ENCODE peak calls at places on chromosomes 12 and 14, in six cellular contexts. N is neuronal stem cell, X is IMR-90, Q is mesenchymal stem cell, C is H9, U is mesendoderm. T is an unnamed sample.

GRCh38 chr12:109725321-109726105 is 11.9 kb downstream of the FAM222A start:
- DNase-seq in N (no peak), X (no peak), Q (no peak), C (no peak), U (no peak), T (no peak)

GRCh38 chr12:9707864-9708808 is 24.8 kb downstream of the CLECL1 start:
- DNase-seq in N (peak; percentile 29), X (peak; percentile 65), Q (peak; percentile 62), C (peak; percentile 73), U (peak; percentile 67), T (no peak)

GRCh38 chr12:71857657-71858056 is 18.1 kb downstream of the TBC1D15 start:
- DNase-seq in N (no peak), X (no peak), Q (no peak), C (no peak), U (no peak), T (no peak)

GRCh38 chr12:3107071-3107583 is 29.9 kb downstream of the TSPAN9 start:
- DNase-seq in N (no peak), X (peak; percentile 63), Q (peak; percentile 47), C (peak; percentile 46), U (peak; percentile 73), T (no peak)

GRCh38 chr12:41967668-41968649 is 176.7 kb downstream of the GXYLT1 start:
- DNase-seq in N (peak; percentile 87), X (no peak), Q (peak; percentile 32), C (peak; percentile 77), U (peak; percentile 85), T (no peak)

GRCh38 chr14:100726467-100726811 is 253 bp upstream of the DLK1 start:
- DNase-seq in N (no peak), X (no peak), Q (no peak), C (no peak), U (no peak), T (no peak)

GRCh38 chr14:64706552-64707193 is 2.4 kb downstream of the PLEKHG3 start:
- DNase-seq in N (peak; percentile 75), X (no peak), Q (peak; percentile 75), C (peak; percentile 79), U (peak; percentile 71), T (no peak)

GRCh38 chr12:110744176-110744575 is 1.5 kb upstream of the PPP1CC start:
- DNase-seq in N (no peak), X (peak; percentile 41), Q (no peak), C (no peak), U (no peak), T (no peak)

GRCh38 chr14:66530526-66530925 is 22.6 kb downstream of the GPHN start:
- DNase-seq in N (no peak), X (no peak), Q (no peak), C (no peak), U (no peak), T (no peak)

GRCh38 chr12:47156167-47156736 is 76.5 kb upstream of the AMIGO2 start:
- DNase-seq in N (no peak), X (peak; percentile 52), Q (peak; percentile 78), C (no peak), U (peak; percentile 61), T (peak; percentile 7)

GRCh38 chr14:53375573-53375972 is 222.4 kb upstream of the DDHD1 start:
- DNase-seq in N (no peak), X (no peak), Q (no peak), C (no peak), U (no peak), T (no peak)

GRCh38 chr14:82500222-82500621 is 966.6 kb upstream of the SEL1L start:
- DNase-seq in N (no peak), X (no peak), Q (no peak), C (no peak), U (no peak), T (no peak)

GRCh38 chr12:22262309-22262708 is 72.2 kb downstream of the ST8SIA1 start:
- DNase-seq in N (no peak), X (no peak), Q (peak; percentile 42), C (peak; percentile 51), U (peak; percentile 26), T (no peak)

GRCh38 chr12:62436164-62436503 is 30.5 kb upstream of the MON2 start:
- DNase-seq in N (no peak), X (no peak), Q (no peak), C (no peak), U (no peak), T (no peak)

GRCh38 chr14:32711103-32711680 is 227.5 kb upstream of the NPAS3 start:
- DNase-seq in N (peak; percentile 39), X (peak; percentile 14), Q (peak; percentile 61), C (peak; percentile 25), U (peak; percentile 63), T (peak; percentile 77)

GRCh38 chr14:59630281-59630963 is 53.8 kb upstream of the CCDC175 start:
- DNase-seq in N (peak; percentile 53), X (no peak), Q (peak; percentile 1), C (peak; percentile 44), U (peak; percentile 34), T (peak; percentile 74)

GRCh38 chr12:55687746-55688145 is 20.0 kb downstream of the ITGA7 start:
- DNase-seq in N (no peak), X (no peak), Q (no peak), C (no peak), U (no peak), T (no peak)

GRCh38 chr12:68157295-68157871 is 2.2 kb downstream of the IFNG start:
- DNase-seq in N (no peak), X (no peak), Q (no peak), C (no peak), U (no peak), T (no peak)

GRCh38 chr12:990649-991349 is at the start of gene ERC1:
- DNase-seq in N (peak; percentile 85), X (peak; percentile 87), Q (peak; percentile 92), C (peak; percentile 88), U (peak; percentile 92), T (peak; percentile 86)
- H2BK120ac ChIP-seq in N (peak within 1 kb of the TSS; percentile 98), X (peak within 1 kb of the TSS; percentile 95), Q (peak within 1 kb of the TSS; percentile 95), C (no peak within 1 kb of the TSS), U (no peak within 1 kb of the TSS), T (peak within 1 kb of the TSS; percentile 78)

GRCh38 chr12:45648070-45648469 is 81.4 kb upstream of the ARID2 start:
- DNase-seq in N (no peak), X (no peak), Q (no peak), C (no peak), U (no peak), T (no peak)

GRCh38 chr12:45644521-45644920 is 85.0 kb upstream of the ARID2 start:
- DNase-seq in N (no peak), X (peak; percentile 71), Q (peak; percentile 15), C (no peak), U (no peak), T (no peak)

GRCh38 chr12:45651029-45651428 is 78.5 kb upstream of the ARID2 start:
- DNase-seq in N (no peak), X (no peak), Q (no peak), C (no peak), U (no peak), T (no peak)

DNA sequence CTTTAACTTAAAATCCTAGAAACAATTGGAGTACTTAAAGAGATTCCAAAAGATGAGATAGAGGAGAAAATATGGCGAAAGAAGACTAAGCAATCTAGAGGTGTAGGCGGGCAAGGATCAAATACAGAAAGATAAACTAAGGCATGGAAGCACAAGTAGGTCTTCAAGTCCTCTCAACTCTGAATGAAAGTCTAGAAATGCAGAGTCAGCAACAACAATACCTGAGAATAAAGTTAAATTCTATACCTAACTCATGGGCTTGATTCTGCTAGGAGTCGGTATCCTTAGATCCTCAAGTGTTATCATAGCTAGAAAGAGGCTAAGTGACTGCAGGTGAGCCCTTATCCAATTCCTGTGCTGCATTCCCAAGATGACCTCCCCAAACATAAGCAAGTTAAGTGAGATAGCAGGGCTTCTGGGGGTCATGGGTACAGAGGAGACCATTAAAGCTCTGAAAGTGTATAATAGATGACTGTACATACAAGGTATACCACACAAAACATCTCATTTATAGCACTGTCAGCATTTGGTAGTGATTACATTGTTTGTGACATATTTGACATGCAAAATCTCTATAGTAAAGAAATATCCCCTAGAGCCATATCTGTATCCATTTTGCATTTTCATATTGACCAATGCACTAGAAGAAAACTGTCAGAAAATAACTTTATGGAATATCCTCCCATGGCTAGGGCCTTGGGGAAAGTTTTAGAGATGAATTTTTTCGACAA is 82.5 kb upstream of the ARID2 start:
- DNase-seq in N (no peak), X (no peak), Q (no peak), C (no peak), U (no peak), T (no peak)
- H3K9ac ChIP-seq in N (no peak overlapping the region), X (no peak overlapping the region), Q (no peak overlapping the region), C (no peak overlapping the region), U (no peak overlapping the region), T (no peak overlapping the region)

GRCh38 chr12:129868566-129868965 is 35.3 kb downstream of the TMEM132D start:
- DNase-seq in N (no peak), X (no peak), Q (no peak), C (no peak), U (no peak), T (no peak)
- H3K18ac ChIP-seq in N (peak overlapping the region; percentile 4), X (no peak overlapping the region), Q (no peak overlapping the region), C (no peak overlapping the region), U (no peak overlapping the region), T (no peak overlapping the region)

GRCh38 chr12:19437996-19438395 is 1.3 kb upstream of the AEBP2 start:
- DNase-seq in N (no peak), X (no peak), Q (no peak), C (no peak), U (no peak), T (peak; percentile 80)

GRCh38 chr12:19439059-19440018 is at the start of gene AEBP2:
- DNase-seq in N (peak; percentile 80), X (peak; percentile 95), Q (peak; percentile 95), C (peak; percentile 92), U (peak; percentile 94), T (peak; percentile 91)

GRCh38 chr12:19436931-19437330 is 2.4 kb upstream of the AEBP2 start:
- DNase-seq in N (no peak), X (no peak), Q (peak; percentile 4), C (no peak), U (no peak), T (peak; percentile 57)

GRCh38 chr12:19434538-19434937 is 4.8 kb upstream of the AEBP2 start:
- DNase-seq in N (no peak), X (no peak), Q (no peak), C (no peak), U (no peak), T (no peak)

DNA sequence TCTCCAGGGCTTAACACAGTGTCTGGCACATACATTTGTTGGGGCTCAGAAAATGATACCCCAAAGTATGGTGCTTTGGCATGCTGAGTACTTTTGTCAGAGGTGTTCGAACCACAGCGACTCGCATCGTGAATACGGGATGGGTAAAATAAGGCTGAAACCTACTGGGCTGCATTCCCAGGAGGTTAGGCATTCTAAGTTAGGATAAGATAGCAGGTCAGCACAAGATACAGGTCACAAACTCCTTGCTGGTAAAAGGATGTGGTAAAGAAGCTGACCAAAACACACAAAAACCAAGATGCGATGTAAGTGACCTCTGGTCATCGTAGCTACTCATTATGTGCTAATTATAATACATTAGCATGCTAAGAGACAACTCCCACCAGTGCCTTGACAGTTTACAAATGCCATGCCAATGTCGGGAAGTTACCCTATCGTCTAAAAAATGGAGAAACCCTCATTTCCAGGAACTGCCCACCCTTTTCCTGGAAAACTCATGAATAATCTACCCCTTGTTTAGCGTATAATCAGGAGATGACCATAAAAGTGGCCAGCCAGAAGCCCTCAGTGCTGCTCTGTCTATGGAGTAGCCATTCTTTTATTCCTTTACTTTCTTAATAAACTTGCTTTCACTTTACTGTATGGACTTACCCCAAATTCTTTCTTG is 3.3 kb upstream of the AEBP2 start:
- DNase-seq in N (no peak), X (no peak), Q (no peak), C (no peak), U (peak; percentile 42), T (peak; percentile 82)
- H2BK120ac ChIP-seq in N (no peak overlapping the region), X (no peak overlapping the region), Q (no peak overlapping the region), C (no peak overlapping the region), U (no peak overlapping the region), T (no peak overlapping the region)

GRCh38 chr14:22484638-22485037 is 104.4 kb downstream of the DAD1 start:
- DNase-seq in N (no peak), X (no peak), Q (peak; percentile 76), C (no peak), U (peak; percentile 79), T (no peak)
- H3K9ac ChIP-seq in N (no peak overlapping the region), X (no peak overlapping the region), Q (no peak overlapping the region), C (no peak overlapping the region), U (no peak overlapping the region), T (no peak overlapping the region)